ENCODE peak calls at places on chromosomes 2 and 18, in six cellular contexts. B is GM23338, X is transverse colon, J is GM12878, A is stomach, O is sigmoid colon. N is an unnamed sample.

GRCh38 chr2:223884399-223884798 is 47.0 kb upstream of the AP1S3 start:
- DNase-seq in B (no peak), X (no peak), J (peak; percentile 47), A (no peak), O (no peak), N (no peak)

GRCh38 chr18:8794133-8794986 is 89.0 kb downstream of the MTCL1 start:
- DNase-seq in B (no peak), X (peak; percentile 34), J (no peak), A (no peak), O (no peak), N (no peak)

GRCh38 chr2:48045613-48046012 is 139.3 kb upstream of the FBXO11 start:
- DNase-seq in B (no peak), X (no peak), J (peak; percentile 12), A (no peak), O (no peak), N (no peak)

GRCh38 chr2:104597942-104598341 is 256.0 kb upstream of the POU3F3 start:
- DNase-seq in B (no peak), X (no peak), J (no peak), A (no peak), O (no peak), N (no peak)

GRCh38 chr2:9982248-9982647 is 30.8 kb downstream of the GRHL1 start:
- DNase-seq in B (no peak), X (no peak), J (no peak), A (no peak), O (no peak), N (no peak)

GRCh38 chr2:3669656-3670055 is 11.7 kb downstream of the ALLC start:
- DNase-seq in B (no peak), X (no peak), J (no peak), A (no peak), O (no peak), N (no peak)

GRCh38 chr2:157596992-157597681 is 31.5 kb downstream of the ACVR1C start:
- DNase-seq in B (peak; percentile 90), X (no peak), J (no peak), A (peak; percentile 43), O (peak; percentile 60), N (peak; percentile 85)

GRCh38 chr2:70775148-70775547 is 7.1 kb upstream of the ADD2 start:
- DNase-seq in B (no peak), X (no peak), J (no peak), A (no peak), O (no peak), N (no peak)

GRCh38 chr2:45843136-45843535 is 191.7 kb downstream of the PRKCE start:
- DNase-seq in B (no peak), X (no peak), J (no peak), A (no peak), O (no peak), N (peak; percentile 85)

GRCh38 chr2:25482341-25482740 is 140.6 kb upstream of the DNMT3A start:
- DNase-seq in B (no peak), X (no peak), J (no peak), A (no peak), O (no peak), N (no peak)

GRCh38 chr2:217625475-217626245 is 377.1 kb downstream of the TNS1 start:
- DNase-seq in B (no peak), X (no peak), J (no peak), A (no peak), O (no peak), N (no peak)

GRCh38 chr2:55862269-55862668 is 61.3 kb downstream of the EFEMP1 start:
- DNase-seq in B (no peak), X (no peak), J (no peak), A (no peak), O (peak; percentile 66), N (no peak)

GRCh38 chr2:226756131-226756530 is 43.5 kb downstream of the IRS1 start:
- DNase-seq in B (no peak), X (no peak), J (no peak), A (no peak), O (no peak), N (no peak)

GRCh38 chr2:199414465-199414864 is 43.3 kb downstream of the SATB2 start:
- DNase-seq in B (no peak), X (no peak), J (no peak), A (no peak), O (no peak), N (no peak)

GRCh38 chr18:79333046-79333445 is 62.7 kb upstream of the NFATC1 start:
- DNase-seq in B (no peak), X (no peak), J (no peak), A (no peak), O (no peak), N (no peak)

GRCh38 chr2:121209014-121209610 is 75.9 kb downstream of the TFCP2L1 start:
- DNase-seq in B (no peak), X (no peak), J (no peak), A (no peak), O (no peak), N (peak; percentile 65)

GRCh38 chr18:80119111-80119510 is 10.0 kb downstream of the ADNP2 start:
- DNase-seq in B (peak; percentile 25), X (no peak), J (no peak), A (no peak), O (no peak), N (no peak)

GRCh38 chr18:51593931-51594330 is 396.4 kb upstream of the MEX3C start:
- DNase-seq in B (no peak), X (no peak), J (no peak), A (no peak), O (no peak), N (no peak)

GRCh38 chr2:375270-375946 is 87.5 kb upstream of the ALKAL2 start:
- DNase-seq in B (no peak), X (no peak), J (no peak), A (no peak), O (no peak), N (no peak)

GRCh38 chr2:235757212-235757611 is 263.4 kb downstream of the AGAP1 start:
- DNase-seq in B (no peak), X (no peak), J (no peak), A (no peak), O (no peak), N (no peak)

GRCh38 chr2:98732430-98733051 is 1.6 kb upstream of the MGAT4A start:
- DNase-seq in B (no peak), X (no peak), J (no peak), A (no peak), O (no peak), N (no peak)

GRCh38 chr2:140274891-140275290 is 1494.7 kb upstream of the NXPH2 start:
- DNase-seq in B (no peak), X (no peak), J (no peak), A (no peak), O (no peak), N (no peak)

DNA sequence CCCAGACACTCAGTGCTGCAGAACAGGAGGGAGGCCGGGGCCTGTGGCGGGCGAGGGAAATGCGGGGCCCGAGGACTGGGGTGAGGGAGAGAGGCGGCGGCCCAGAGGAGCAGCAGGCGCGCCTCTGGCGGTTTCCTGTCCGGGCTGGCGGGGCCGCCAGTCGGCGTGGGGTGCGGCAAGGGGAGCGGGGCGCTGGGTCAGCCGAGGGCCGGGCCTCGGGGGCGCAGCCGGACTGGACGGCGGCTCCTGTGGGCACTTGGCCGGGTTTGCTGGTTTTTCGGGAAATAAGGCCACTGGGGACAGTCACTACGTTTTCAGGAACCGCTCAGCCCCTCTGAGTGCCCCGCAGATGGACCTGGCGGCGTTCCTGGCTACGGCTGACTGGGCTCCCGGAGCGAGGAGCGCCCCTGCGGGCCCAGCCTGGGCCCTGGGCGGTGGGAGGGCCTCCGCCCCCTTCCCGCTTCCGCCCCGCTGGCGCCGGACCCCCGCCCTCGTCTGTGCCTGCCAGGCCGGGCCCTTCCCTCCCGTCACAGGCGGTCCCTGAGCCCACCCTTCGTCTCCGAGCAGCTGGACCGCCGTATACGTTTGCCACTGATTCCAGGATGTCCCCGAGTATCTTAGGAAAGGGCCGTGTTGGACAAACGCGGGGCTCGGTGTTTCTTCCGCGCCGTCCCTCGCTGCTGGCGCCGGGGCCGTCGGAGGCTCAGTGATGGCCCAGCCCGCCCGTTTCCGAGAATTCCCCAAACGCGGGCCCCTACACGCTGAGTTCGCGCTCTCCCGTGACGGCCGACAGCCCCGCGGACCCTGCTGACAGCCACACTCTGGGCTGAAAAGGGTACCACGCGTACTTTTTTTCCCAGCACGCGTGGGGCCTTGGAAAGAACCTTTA is 84.6 kb downstream of the FAM210A start:
- DNase-seq in B (peak; percentile 72), X (no peak), J (no peak), A (no peak), O (peak; percentile 69), N (no peak)
- H3K4me3 ChIP-seq in B (peak overlapping the region; percentile 68), X (peak overlapping the region; percentile 19), J (no peak overlapping the region), A (peak overlapping the region; percentile 40), O (peak overlapping the region; percentile 49), N (peak overlapping the region; percentile 16)

GRCh38 chr18:36775396-36775795 is 53.4 kb downstream of the TPGS2 start:
- DNase-seq in B (no peak), X (no peak), J (no peak), A (no peak), O (no peak), N (no peak)

GRCh38 chr18:36771246-36771645 is 57.6 kb downstream of the TPGS2 start:
- DNase-seq in B (no peak), X (no peak), J (no peak), A (no peak), O (no peak), N (no peak)

GRCh38 chr18:36770315-36770946 is 58.4 kb downstream of the TPGS2 start:
- DNase-seq in B (no peak), X (no peak), J (no peak), A (no peak), O (no peak), N (no peak)

GRCh38 chr18:36769611-36770314 is 59.0 kb downstream of the TPGS2 start:
- DNase-seq in B (peak; percentile 74), X (no peak), J (no peak), A (no peak), O (no peak), N (no peak)

GRCh38 chr18:36772339-36772738 is 56.5 kb downstream of the TPGS2 start:
- DNase-seq in B (no peak), X (no peak), J (no peak), A (no peak), O (no peak), N (no peak)
- TF ChIP-seq POLR2AphosphoS5 in B (no peak), X (no peak), J (no peak), A (no peak), O (no peak), N (no peak)

DNA sequence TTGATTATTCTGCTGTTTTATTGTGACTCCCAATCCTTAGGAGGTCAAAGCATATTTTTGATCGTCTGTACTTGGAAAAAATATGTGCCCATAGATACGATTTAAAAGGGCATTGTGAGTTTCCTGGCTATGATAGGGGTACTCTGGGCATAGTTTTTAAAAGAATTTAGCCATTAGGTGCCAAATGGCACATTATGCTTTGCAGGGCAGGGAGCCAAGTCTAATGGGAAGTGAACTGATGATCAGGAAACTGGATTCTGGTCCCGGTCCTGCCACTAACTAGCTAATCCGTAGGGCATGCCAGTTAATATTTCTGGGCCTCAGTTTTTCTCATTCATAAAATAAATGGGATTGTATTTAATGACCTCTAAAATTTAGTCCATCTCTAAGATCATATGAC is 189.3 kb downstream of the LTBP1 start:
- DNase-seq in B (no peak), X (no peak), J (no peak), A (no peak), O (no peak), N (no peak)
- H3K4me3 ChIP-seq in B (no peak overlapping the region), X (no peak overlapping the region), J (no peak overlapping the region), A (peak overlapping the region; percentile 43), O (peak overlapping the region; percentile 53), N (no peak overlapping the region)

DNA sequence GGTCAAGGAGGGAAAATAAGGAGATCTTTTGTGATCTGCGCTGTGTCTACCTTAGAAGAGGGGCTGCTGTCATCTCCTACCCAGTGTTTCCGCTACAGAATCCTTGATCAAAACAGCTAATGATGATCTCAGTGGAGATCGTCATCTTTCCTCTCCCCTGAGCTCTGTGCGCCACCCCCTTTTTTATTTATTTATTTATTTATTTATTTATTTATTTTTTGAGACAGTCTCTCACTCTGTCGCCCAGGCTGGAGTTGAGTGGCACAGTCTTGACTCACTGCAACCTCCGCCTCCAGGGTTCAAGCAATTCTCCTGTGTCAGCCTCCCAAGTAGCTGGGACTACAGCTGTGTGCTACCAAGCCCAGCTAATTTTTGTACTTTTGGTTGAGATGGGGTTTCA is 55.5 kb downstream of the SERTAD2 start:
- DNase-seq in B (no peak), X (no peak), J (no peak), A (no peak), O (no peak), N (no peak)
- TF ChIP-seq POLR2AphosphoS5 in B (no peak), X (no peak), J (no peak), A (no peak), O (no peak), N (no peak)

N was measured in spleen.